ENCODE peak calls at places on chromosomes 4 and X, in five cellular contexts. One of them, this sample, is unnamed.

GRCh38 chr4:2136736-2137135 is 77.6 kb downstream of the NAT8L start:
- DNase-seq in cardiac fibroblast: no peak
- DNase-seq in AG04449: no peak
- DNase-seq in kidney: no peak
- DNase-seq in K562: no peak
- DNase-seq in this sample: no peak

GRCh38 chr4:5220028-5220427 is 168.7 kb downstream of the STK32B start:
- DNase-seq in AG04449: no peak
- DNase-seq in cardiac fibroblast: no peak
- DNase-seq in kidney: no peak
- DNase-seq in K562: no peak
- DNase-seq in this sample: no peak

GRCh38 chr4:42399393-42399792 is 2.1 kb downstream of the SHISA3 start:
- DNase-seq in K562: no peak
- DNase-seq in AG04449: no peak
- DNase-seq in cardiac fibroblast: no peak
- DNase-seq in kidney: no peak
- DNase-seq in this sample: no peak

GRCh38 chr4:3288571-3289094 is 4.2 kb upstream of the RGS12 start:
- DNase-seq in AG04449: no peak
- DNase-seq in K562: no peak
- DNase-seq in cardiac fibroblast: no peak
- DNase-seq in kidney: peak; percentile 53
- DNase-seq in this sample: no peak

GRCh38 chr4:20506827-20507226 is 193.4 kb upstream of the PACRGL start:
- DNase-seq in cardiac fibroblast: peak; percentile 71
- DNase-seq in kidney: no peak
- DNase-seq in K562: no peak
- DNase-seq in AG04449: peak; percentile 55
- DNase-seq in this sample: no peak

GRCh38 chr4:15695240-15695699 is 7.6 kb upstream of the BST1 start:
- DNase-seq in K562: no peak
- DNase-seq in AG04449: peak; percentile 96
- DNase-seq in kidney: no peak
- DNase-seq in cardiac fibroblast: peak; percentile 80
- DNase-seq in this sample: no peak

GRCh38 chr4:13640149-13640671 is 12.7 kb upstream of the BOD1L1 start:
- DNase-seq in K562: no peak
- DNase-seq in cardiac fibroblast: peak; percentile 31
- DNase-seq in AG04449: peak; percentile 56
- DNase-seq in kidney: no peak
- DNase-seq in this sample: no peak

GRCh38 chr4:186169942-186170802 is 21.2 kb upstream of the CYP4V2 start:
- DNase-seq in kidney: no peak
- DNase-seq in cardiac fibroblast: no peak
- DNase-seq in K562: peak; percentile 16
- DNase-seq in AG04449: no peak
- DNase-seq in this sample: no peak

GRCh38 chrX:130902446-130902782 is 595 bp downstream of the ENOX2 start:
- DNase-seq in cardiac fibroblast: no peak
- DNase-seq in kidney: no peak
- DNase-seq in K562: no peak
- DNase-seq in AG04449: no peak
- DNase-seq in this sample: no peak

GRCh38 chr4:38565271-38566199 is 98.5 kb upstream of the KLF3 start:
- DNase-seq in kidney: no peak
- DNase-seq in AG04449: peak; percentile 49
- DNase-seq in cardiac fibroblast: peak; percentile 69
- DNase-seq in K562: no peak
- DNase-seq in this sample: no peak

GRCh38 chr4:158068063-158068462 is 104.8 kb downstream of the GASK1B start:
- DNase-seq in K562: no peak
- DNase-seq in kidney: no peak
- DNase-seq in AG04449: no peak
- DNase-seq in cardiac fibroblast: peak; percentile 62
- DNase-seq in this sample: no peak

GRCh38 chrX:134255555-134255954 is 18.6 kb downstream of the CCDC160 start:
- DNase-seq in AG04449: no peak
- DNase-seq in K562: no peak
- DNase-seq in cardiac fibroblast: no peak
- DNase-seq in kidney: no peak
- DNase-seq in this sample: no peak

GRCh38 chrX:15602761-15603160 is 2.0 kb upstream of the ACE2 start:
- DNase-seq in cardiac fibroblast: no peak
- DNase-seq in K562: no peak
- DNase-seq in kidney: no peak
- DNase-seq in AG04449: no peak
- DNase-seq in this sample: no peak

GRCh38 chr4:89898304-89898716 is 3.7 kb downstream of the MMRN1 start:
- DNase-seq in AG04449: no peak
- DNase-seq in cardiac fibroblast: no peak
- DNase-seq in kidney: no peak
- DNase-seq in K562: no peak
- DNase-seq in this sample: no peak

GRCh38 chr4:139878050-139878449 is 212.4 kb downstream of the MGST2 start:
- DNase-seq in AG04449: no peak
- DNase-seq in kidney: no peak
- DNase-seq in K562: no peak
- DNase-seq in cardiac fibroblast: no peak
- DNase-seq in this sample: no peak

GRCh38 chr4:87179751-87180150 is 40.7 kb downstream of the KLHL8 start:
- DNase-seq in kidney: no peak
- DNase-seq in AG04449: peak; percentile 16
- DNase-seq in cardiac fibroblast: peak; percentile 37
- DNase-seq in K562: no peak
- DNase-seq in this sample: no peak

GRCh38 chr4:1512738-1513660 is 106.8 kb upstream of the NKX1-1 start:
- DNase-seq in K562: peak; percentile 84
- DNase-seq in cardiac fibroblast: peak; percentile 25
- DNase-seq in AG04449: no peak
- DNase-seq in kidney: peak; percentile 73
- DNase-seq in this sample: no peak

GRCh38 chrX:150324919-150325318 is 38.2 kb upstream of the MAMLD1 start:
- DNase-seq in kidney: no peak
- DNase-seq in K562: no peak
- DNase-seq in cardiac fibroblast: no peak
- DNase-seq in AG04449: no peak
- DNase-seq in this sample: no peak

GRCh38 chrX:23783569-23784486 is 855 bp downstream of the SAT1 start:
- DNase-seq in kidney: no peak
- DNase-seq in cardiac fibroblast: peak; percentile 37
- DNase-seq in AG04449: no peak
- DNase-seq in K562: no peak
- DNase-seq in this sample: no peak

GRCh38 chrX:121161501-121161933 is 114.1 kb downstream of the GLUD2 start:
- DNase-seq in cardiac fibroblast: no peak
- DNase-seq in kidney: no peak
- DNase-seq in AG04449: no peak
- DNase-seq in K562: peak; percentile 68
- DNase-seq in this sample: no peak

GRCh38 chr4:12697970-12698369 is 786.2 kb downstream of the RAB28 start:
- DNase-seq in K562: no peak
- DNase-seq in kidney: no peak
- DNase-seq in cardiac fibroblast: no peak
- DNase-seq in AG04449: no peak
- DNase-seq in this sample: no peak

GRCh38 chr4:132417220-132417619 is 731.9 kb upstream of the PCDH10 start:
- DNase-seq in kidney: no peak
- DNase-seq in cardiac fibroblast: no peak
- DNase-seq in K562: no peak
- DNase-seq in AG04449: no peak
- DNase-seq in this sample: no peak

GRCh38 chr4:152454398-152455011 is 81.4 kb downstream of the FBXW7 start:
- DNase-seq in kidney: no peak
- DNase-seq in AG04449: no peak
- DNase-seq in cardiac fibroblast: peak; percentile 59
- DNase-seq in K562: no peak
- DNase-seq in this sample: peak; percentile 19

DNA sequence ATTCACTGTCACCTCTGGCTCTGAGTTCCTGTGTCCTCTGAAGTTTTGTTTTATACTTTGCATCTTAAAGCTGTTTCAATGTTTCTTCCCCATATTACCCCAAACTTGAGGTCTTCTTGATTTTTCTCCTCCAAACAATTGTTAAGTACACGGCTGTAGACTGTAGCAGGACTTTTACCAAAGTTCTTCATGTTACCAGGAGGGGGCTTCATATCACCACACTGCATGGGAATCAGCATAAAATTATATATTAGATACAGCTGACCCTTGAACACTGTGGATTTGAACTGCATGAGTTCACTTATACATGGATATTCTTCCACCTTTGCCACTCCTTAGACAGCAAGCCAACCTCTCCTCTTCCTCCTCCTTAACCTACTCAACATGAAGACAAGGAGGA is 56.6 kb downstream of the SPATA18 start:
- DNase-seq in kidney: no peak
- DNase-seq in K562: no peak
- DNase-seq in cardiac fibroblast: no peak
- DNase-seq in AG04449: no peak
- DNase-seq in this sample: no peak
- TF ChIP-seq CTCF in kidney: no peak
- TF ChIP-seq CTCF in K562: peak; percentile 4
- TF ChIP-seq CTCF in cardiac fibroblast: peak; percentile 11
- TF ChIP-seq CTCF in AG04449: no peak
- TF ChIP-seq CTCF in this sample: no peak

DNA sequence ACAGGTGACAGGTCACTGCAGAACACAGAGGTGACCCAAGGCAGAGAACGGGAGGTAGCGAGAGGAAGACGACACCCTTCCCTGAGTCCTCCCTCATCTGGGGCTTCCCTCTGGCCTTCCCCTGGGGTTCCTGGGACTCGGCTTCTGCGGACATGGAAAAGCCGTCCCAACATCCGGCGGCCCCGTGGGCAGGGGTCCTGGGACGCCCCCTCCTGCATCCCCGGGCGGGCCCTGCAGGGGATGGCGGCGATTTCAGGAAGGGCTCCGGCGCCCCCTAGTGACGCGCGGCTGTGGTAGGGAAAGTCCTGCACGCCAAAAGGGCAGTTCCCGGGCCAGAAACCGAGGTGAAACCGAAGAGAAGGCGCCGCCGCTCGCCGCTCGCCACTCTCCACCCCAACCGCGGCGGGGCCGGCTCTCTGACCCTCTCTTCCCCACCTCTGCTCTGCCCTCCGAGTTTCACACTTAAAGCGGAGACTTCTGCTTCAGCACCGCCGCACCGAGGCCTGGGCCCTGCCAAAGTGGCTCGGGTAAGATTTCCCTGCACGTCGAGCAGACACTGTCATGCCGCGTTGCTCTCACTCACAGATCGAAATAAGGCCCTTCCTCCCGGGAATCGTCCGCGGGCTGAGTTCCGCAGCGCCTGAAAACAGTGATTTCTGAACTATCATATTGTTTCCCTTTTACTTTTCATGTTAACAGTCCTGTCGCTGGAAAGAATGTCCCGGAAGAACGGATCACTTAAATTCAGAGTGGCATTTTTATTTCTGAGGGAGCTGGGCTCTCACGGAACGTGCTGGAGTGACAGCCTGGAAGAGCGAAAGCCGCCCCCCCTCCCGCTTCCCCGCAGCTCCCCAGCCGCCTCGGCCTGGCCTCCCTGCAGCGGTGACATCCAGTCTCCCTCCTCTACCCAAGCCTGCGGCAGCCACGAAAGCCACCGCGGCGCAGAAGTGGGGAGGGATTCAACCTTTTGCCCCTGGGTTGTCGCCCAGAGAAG is 110.6 kb downstream of the DCTD start:
- DNase-seq in kidney: peak; percentile 87
- DNase-seq in K562: peak; percentile 77
- DNase-seq in cardiac fibroblast: peak; percentile 76
- DNase-seq in AG04449: no peak
- DNase-seq in this sample: peak; percentile 87
- TF ChIP-seq CTCF in kidney: peak; percentile 77
- TF ChIP-seq CTCF in K562: peak; percentile 81
- TF ChIP-seq CTCF in cardiac fibroblast: peak; percentile 77
- TF ChIP-seq CTCF in AG04449: peak; percentile 97
- TF ChIP-seq CTCF in this sample: peak; percentile 91

GRCh38 chrX:38087594-38087993 is 81.2 kb downstream of the SYTL5 start:
- DNase-seq in cardiac fibroblast: no peak
- DNase-seq in AG04449: no peak
- DNase-seq in K562: no peak
- DNase-seq in kidney: no peak
- DNase-seq in this sample: no peak

GRCh38 chrX:38086451-38087215 is 80.3 kb downstream of the SYTL5 start:
- DNase-seq in AG04449: no peak
- DNase-seq in K562: no peak
- DNase-seq in kidney: no peak
- DNase-seq in cardiac fibroblast: peak; percentile 48
- DNase-seq in this sample: no peak

GRCh38 chrX:38089173-38089982 is 83.0 kb downstream of the SYTL5 start:
- DNase-seq in K562: no peak
- DNase-seq in cardiac fibroblast: no peak
- DNase-seq in kidney: no peak
- DNase-seq in AG04449: no peak
- DNase-seq in this sample: no peak

GRCh38 chrX:38081926-38082708 is 75.8 kb downstream of the SYTL5 start:
- DNase-seq in cardiac fibroblast: no peak
- DNase-seq in AG04449: no peak
- DNase-seq in kidney: no peak
- DNase-seq in K562: no peak
- DNase-seq in this sample: no peak

GRCh38 chrX:38085797-38086196 is 79.4 kb downstream of the SYTL5 start:
- DNase-seq in AG04449: no peak
- DNase-seq in kidney: no peak
- DNase-seq in cardiac fibroblast: no peak
- DNase-seq in K562: no peak
- DNase-seq in this sample: no peak
- TF ChIP-seq CTCF in AG04449: no peak
- TF ChIP-seq CTCF in kidney: no peak
- TF ChIP-seq CTCF in cardiac fibroblast: no peak
- TF ChIP-seq CTCF in K562: no peak
- TF ChIP-seq CTCF in this sample: no peak

GRCh38 chrX:146224442-146224841 is 406.8 kb downstream of the SLITRK2 start:
- DNase-seq in cardiac fibroblast: no peak
- DNase-seq in K562: no peak
- DNase-seq in kidney: no peak
- DNase-seq in AG04449: no peak
- DNase-seq in this sample: no peak
- TF ChIP-seq CTCF in cardiac fibroblast: no peak
- TF ChIP-seq CTCF in K562: peak; percentile 4
- TF ChIP-seq CTCF in kidney: no peak
- TF ChIP-seq CTCF in AG04449: no peak
- TF ChIP-seq CTCF in this sample: peak; percentile 40

This sample was measured in GM13977.